ENCODE peak calls at places on chromosomes 2 and 18, in seven cellular contexts. P, G, K, W, U, F and H are unnamed samples.

GRCh38 chr18:62105373-62105772 is 81.5 kb downstream of the PIGN start:
- DNase-seq in P (no peak), W (no peak), G (no peak), U (no peak), K (no peak), F (no peak), H (no peak)

GRCh38 chr2:12723741-12724463 is 7.2 kb downstream of the TRIB2 start:
- DNase-seq in K (no peak), W (no peak), P (no peak), F (no peak), G (no peak), U (no peak), H (no peak)

GRCh38 chr2:101162561-101163330 is 11.6 kb upstream of the TBC1D8 start:
- DNase-seq in K (peak), W (no peak), U (no peak), G (no peak), P (no peak), F (no peak), H (no peak)

GRCh38 chr2:222844323-222844722 is 16.5 kb upstream of the ACSL3 start:
- DNase-seq in F (no peak), G (no peak), P (no peak), W (peak), K (no peak), U (no peak), H (no peak)

GRCh38 chr2:174333017-174333501 is 1.7 kb upstream of the SP9 start:
- DNase-seq in G (no peak), U (no peak), W (no peak), P (no peak), K (no peak), F (no peak), H (no peak)

GRCh38 chr2:120779781-120780283 is 44.2 kb downstream of the GLI2 start:
- DNase-seq in F (no peak), G (no peak), U (no peak), P (no peak), W (no peak), K (no peak), H (no peak)

GRCh38 chr2:235283246-235283645 is 210.6 kb upstream of the AGAP1 start:
- DNase-seq in U (no peak), W (no peak), P (no peak), K (no peak), F (no peak), G (no peak), H (no peak)

GRCh38 chr2:241576293-241576654 is 17.7 kb downstream of the BOK start:
- DNase-seq in F (no peak), P (no peak), W (no peak), G (no peak), U (no peak), K (no peak), H (no peak)

GRCh38 chr18:470661-471501 is 29.6 kb downstream of the COLEC12 start:
- DNase-seq in G (no peak), W (no peak), P (no peak), F (no peak), U (no peak), K (no peak), H (no peak)

GRCh38 chr2:46648141-46648742 is 168.9 kb downstream of the TMEM247 start:
- DNase-seq in K (no peak), F (no peak), G (no peak), U (no peak), W (no peak), P (no peak), H (no peak)

GRCh38 chr2:232377841-232378734 is 463 bp upstream of the ALPP start:
- DNase-seq in W (no peak), G (no peak), U (no peak), F (no peak), P (no peak), K (no peak), H (no peak)

GRCh38 chr2:177474904-177475474 is 82.4 kb downstream of the AGPS start:
- DNase-seq in K (no peak), U (no peak), W (peak), F (no peak), P (no peak), G (no peak), H (no peak)

GRCh38 chr2:156486175-156486574 is 50.0 kb downstream of the GPD2 start:
- DNase-seq in U (no peak), P (no peak), G (no peak), F (no peak), K (no peak), W (no peak), H (no peak)

GRCh38 chr2:203708846-203709815 is 2.7 kb downstream of the CD28 start:
- DNase-seq in K (no peak), U (no peak), P (no peak), G (no peak), F (no peak), W (no peak), H (peak)

GRCh38 chr2:127314193-127314988 is 20.4 kb upstream of the ERCC3 start:
- DNase-seq in F (no peak), P (no peak), G (no peak), U (no peak), K (no peak), W (no peak), H (no peak)

GRCh38 chr18:41761329-41762028 is 193.6 kb upstream of the PIK3C3 start:
- DNase-seq in P (no peak), U (no peak), G (no peak), K (no peak), F (no peak), W (no peak), H (no peak)

GRCh38 chr2:12948231-12948962 is 231.7 kb downstream of the TRIB2 start:
- DNase-seq in W (no peak), U (no peak), G (no peak), P (no peak), F (no peak), K (no peak), H (no peak)

GRCh38 chr2:96098900-96099590 is 17.3 kb downstream of the ADRA2B start:
- DNase-seq in F (no peak), U (no peak), W (no peak), K (no peak), P (no peak), G (no peak), H (no peak)

GRCh38 chr2:157785200-157785599 is 90.9 kb downstream of the ACVR1 start:
- DNase-seq in P (peak), W (no peak), K (no peak), F (no peak), U (no peak), G (no peak), H (no peak)

GRCh38 chr2:72026819-72027425 is 120.7 kb downstream of the CYP26B1 start:
- DNase-seq in G (no peak), K (no peak), F (no peak), P (no peak), W (no peak), U (no peak), H (no peak)

GRCh38 chr2:182113334-182113733 is 127.7 kb downstream of the PPP1R1C start:
- DNase-seq in G (no peak), K (no peak), F (no peak), W (no peak), U (no peak), P (no peak), H (no peak)

GRCh38 chr2:181125364-181125763 is 145.0 kb downstream of the UBE2E3 start:
- DNase-seq in G (no peak), K (no peak), P (no peak), U (no peak), W (no peak), F (no peak), H (no peak)

GRCh38 chr2:218465987-218466633 is 47.2 kb downstream of the VIL1 start:
- DNase-seq in G (no peak), P (no peak), U (no peak), W (no peak), K (no peak), F (no peak), H (no peak)

GRCh38 chr2:219119422-219120043 is 41.1 kb downstream of the NHEJ1 start:
- DNase-seq in F (no peak), P (peak), K (peak), W (peak), U (peak), G (peak), H (peak)

GRCh38 chr18:80148316-80149199 is 39.5 kb downstream of the ADNP2 start:
- DNase-seq in U (no peak), W (no peak), F (no peak), P (no peak), G (no peak), K (no peak), H (no peak)

GRCh38 chr2:235414422-235414821 is 79.4 kb upstream of the AGAP1 start:
- DNase-seq in P (peak), U (no peak), K (no peak), F (no peak), W (no peak), G (no peak), H (no peak)

GRCh38 chr2:3345621-3346020 is 32.0 kb downstream of the EIPR1 start:
- DNase-seq in U (no peak), W (no peak), G (no peak), P (no peak), K (no peak), F (peak), H (no peak)

GRCh38 chr2:128457006-128457604 is 138.4 kb upstream of the HS6ST1 start:
- DNase-seq in U (no peak), G (no peak), W (no peak), F (no peak), K (no peak), P (no peak), H (no peak)

GRCh38 chr2:196125596-196125995 is 45.8 kb downstream of the STK17B start:
- DNase-seq in W (no peak), P (no peak), G (no peak), F (no peak), U (no peak), K (no peak), H (no peak)

GRCh38 chr2:65240657-65241056 is 13.0 kb downstream of the ACTR2 start:
- DNase-seq in U (no peak), K (no peak), G (no peak), W (no peak), F (no peak), P (no peak), H (no peak)

GRCh38 chr2:234620018-234620417 is 123.1 kb upstream of the ARL4C start:
- DNase-seq in U (no peak), P (no peak), G (no peak), W (no peak), K (no peak), F (no peak), H (no peak)

GRCh38 chr2:133676392-133677130 is 108.3 kb upstream of the NCKAP5 start:
- DNase-seq in K (no peak), W (no peak), G (no peak), U (no peak), F (no peak), P (no peak), H (no peak)

GRCh38 chr18:48324651-48325050 is 84.5 kb downstream of the ZBTB7C start:
- DNase-seq in U (no peak), F (no peak), K (no peak), G (no peak), P (no peak), W (no peak), H (no peak)

GRCh38 chr2:212773808-212774339 is 235.3 kb upstream of the ERBB4 start:
- DNase-seq in P (no peak), G (no peak), K (no peak), U (no peak), F (no peak), W (no peak), H (no peak)

GRCh38 chr2:149076863-149077412 is 38.4 kb downstream of the LYPD6B start:
- DNase-seq in U (no peak), P (no peak), K (no peak), F (no peak), W (no peak), G (no peak), H (no peak)

GRCh38 chr2:144162652-144163051 is 357.3 kb downstream of the ZEB2 start:
- DNase-seq in U (no peak), F (no peak), G (no peak), K (peak), P (peak), W (peak), H (peak)

GRCh38 chr2:73944714-73945113 is 18.0 kb downstream of the DGUOK start:
- DNase-seq in P (no peak), U (no peak), F (no peak), K (no peak), W (no peak), G (no peak), H (no peak)